ENCODE peak calls at places on chromosomes 1 and 21, in five cellular contexts. X is GM04504; W is left cardiac atrium; L is Calu3; Z is activated naive CD4-positive, alpha-beta T cell treated with anti-CD3 and anti-CD28 coated beads for 36 hours. G is an unnamed sample.

GRCh38 chr1:108814343-108815125 is 42.4 kb downstream of the AKNAD1 start:
- DNase-seq in X (no peak), W (no peak), L (no peak), Z (no peak), G (no peak)

GRCh38 chr1:181704556-181704955 is 221.2 kb downstream of the CACNA1E start:
- DNase-seq in X (no peak), W (no peak), L (no peak), Z (no peak), G (no peak)

GRCh38 chr1:207101720-207102119 is 2.3 kb upstream of the C4BPA start:
- DNase-seq in X (no peak), W (no peak), L (no peak), Z (no peak), G (no peak)

GRCh38 chr21:41121785-41122415 is 46.1 kb upstream of the BACE2 start:
- DNase-seq in X (peak; percentile 32), W (peak; percentile 84), L (peak; percentile 83), Z (peak; percentile 83), G (peak; percentile 88)

GRCh38 chr1:211967704-211968103 is 67.7 kb downstream of the INTS7 start:
- DNase-seq in X (no peak), W (no peak), L (no peak), Z (no peak), G (no peak)

GRCh38 chr21:44820851-44821250 is 3.0 kb upstream of the SUMO3 start:
- DNase-seq in X (no peak), W (no peak), L (no peak), Z (no peak), G (peak; percentile 25)

GRCh38 chr1:16174886-16175598 is 19.2 kb upstream of the EPHA2 start:
- DNase-seq in X (no peak), W (no peak), L (no peak), Z (no peak), G (no peak)

GRCh38 chr1:46303872-46304326 is 401 bp downstream of the UQCRH start:
- DNase-seq in X (no peak), W (no peak), L (no peak), Z (no peak), G (no peak)

GRCh38 chr1:5343256-5344020 is 648.8 kb downstream of the NPHP4 start:
- DNase-seq in X (no peak), W (no peak), L (no peak), Z (no peak), G (peak; percentile 19)

GRCh38 chr1:115142616-115143015 is 53.3 kb upstream of the TSPAN2 start:
- DNase-seq in X (no peak), W (no peak), L (no peak), Z (no peak), G (no peak)

GRCh38 chr1:212718499-212718898 is 18.9 kb upstream of the BATF3 start:
- DNase-seq in X (no peak), W (no peak), L (no peak), Z (no peak), G (no peak)

GRCh38 chr21:31594279-31594678 is 65.2 kb upstream of the SOD1 start:
- DNase-seq in X (no peak), W (no peak), L (no peak), Z (no peak), G (no peak)

GRCh38 chr1:86052948-86053698 is 103.4 kb downstream of the COL24A1 start:
- DNase-seq in X (no peak), W (no peak), L (no peak), Z (no peak), G (no peak)

GRCh38 chr1:178931843-178932551 is 61.1 kb upstream of the ANGPTL1 start:
- DNase-seq in X (peak; percentile 40), W (peak; percentile 78), L (no peak), Z (no peak), G (peak; percentile 96)

G was measured in sigmoid colon.